ENCODE peak calls at places on chromosomes 5 and 9, in seven cellular contexts. Q, G, O, H, R, S and F are unnamed samples.

GRCh38 chr5:98631311-98632054 is 142.0 kb upstream of the RGMB start:
- DNase-seq in R (no peak), H (no peak), G (no peak), S (no peak), O (peak), Q (no peak), F (peak)

GRCh38 chr5:94725142-94725541 is 106.7 kb downstream of the SLF1 start:
- DNase-seq in O (no peak), R (no peak), S (no peak), H (no peak), G (no peak), Q (no peak), F (peak)

GRCh38 chr5:30981576-30981975 is 211.9 kb upstream of the CDH6 start:
- DNase-seq in R (no peak), H (no peak), G (no peak), S (no peak), Q (no peak), O (no peak), F (peak)

GRCh38 chr9:27487927-27488326 is 36.2 kb upstream of the IFNK start:
- DNase-seq in R (no peak), S (no peak), H (no peak), G (no peak), O (no peak), Q (no peak), F (no peak)

GRCh38 chr5:79774171-79774854 is 84.7 kb downstream of the CMYA5 start:
- DNase-seq in S (no peak), R (no peak), G (no peak), H (no peak), Q (no peak), O (peak), F (peak)

GRCh38 chr9:4574657-4575243 is 84.5 kb downstream of the SLC1A1 start:
- DNase-seq in Q (no peak), H (peak), G (no peak), S (no peak), R (no peak), O (no peak), F (no peak)

GRCh38 chr9:129676970-129677369 is 11.5 kb downstream of the PRRX2 start:
- DNase-seq in G (no peak), H (no peak), Q (no peak), O (peak), R (no peak), S (no peak), F (no peak)

GRCh38 chr5:77996943-77997342 is 220.8 kb upstream of the TBCA start:
- DNase-seq in Q (no peak), G (no peak), R (no peak), O (no peak), H (no peak), S (no peak), F (no peak)

GRCh38 chr5:134534058-134534725 is 8.7 kb downstream of the JADE2 start:
- DNase-seq in S (no peak), Q (no peak), G (no peak), R (no peak), H (no peak), O (no peak), F (no peak)

GRCh38 chr5:157750320-157750719 is 6.8 kb downstream of the LSM11 start:
- DNase-seq in S (no peak), Q (no peak), R (no peak), O (peak), G (no peak), H (no peak), F (peak)

GRCh38 chr5:143456952-143457547 is 53.6 kb upstream of the NR3C1 start:
- DNase-seq in H (no peak), S (no peak), O (peak), G (no peak), R (no peak), Q (no peak), F (peak)

GRCh38 chr5:67971223-67971830 is 244.2 kb upstream of the PIK3R1 start:
- DNase-seq in G (no peak), Q (no peak), S (no peak), O (peak), H (no peak), R (no peak), F (peak)

GRCh38 chr5:110623875-110624274 is 102.6 kb downstream of the TMEM232 start:
- DNase-seq in H (no peak), O (no peak), G (no peak), Q (no peak), S (no peak), R (no peak), F (no peak)

GRCh38 chr5:180138976-180139730 is 67.6 kb upstream of the RNF130 start:
- DNase-seq in G (no peak), H (no peak), O (no peak), R (no peak), S (no peak), Q (no peak), F (no peak)